ENCODE peak calls at places on chromosome 19, in four cellular contexts. One of them, this sample, is unnamed.

GRCh38 chr19:409515-410242 is 732 bp upstream of the C2CD4C start:
- DNase-seq in HT-29: no peak
- DNase-seq in stimulated activated CD4-positive, alpha-beta T cell treated with anti-CD3 and anti-CD28 coated beads, Interleukin-1b, Interleukin-23, amount 100 ng/mL, for 24 hours: no peak
- DNase-seq in CD4-positive, alpha-beta T cell: no peak
- DNase-seq in this sample: no peak

GRCh38 chr19:34228347-34228746 is 26.0 kb upstream of the GARRE1 start:
- DNase-seq in HT-29: no peak
- DNase-seq in stimulated activated CD4-positive, alpha-beta T cell treated with anti-CD3 and anti-CD28 coated beads, Interleukin-1b, Interleukin-23, amount 100 ng/mL, for 24 hours: no peak
- DNase-seq in CD4-positive, alpha-beta T cell: no peak
- DNase-seq in this sample: no peak

GRCh38 chr19:49073514-49074378 is 1.2 kb upstream of the KCNA7 start:
- DNase-seq in HT-29: peak; percentile 40
- DNase-seq in stimulated activated CD4-positive, alpha-beta T cell treated with anti-CD3 and anti-CD28 coated beads, Interleukin-1b, Interleukin-23, amount 100 ng/mL, for 24 hours: no peak
- DNase-seq in CD4-positive, alpha-beta T cell: no peak
- DNase-seq in this sample: no peak

GRCh38 chr19:51097166-51097736 is 11.0 kb downstream of the CTU1 start:
- DNase-seq in HT-29: peak; percentile 89
- DNase-seq in stimulated activated CD4-positive, alpha-beta T cell treated with anti-CD3 and anti-CD28 coated beads, Interleukin-1b, Interleukin-23, amount 100 ng/mL, for 24 hours: peak; percentile 52
- DNase-seq in CD4-positive, alpha-beta T cell: peak; percentile 54
- DNase-seq in this sample: peak; percentile 83

GRCh38 chr19:15448778-15449619 is 757 bp downstream of the WIZ start:
- DNase-seq in HT-29: no peak
- DNase-seq in stimulated activated CD4-positive, alpha-beta T cell treated with anti-CD3 and anti-CD28 coated beads, Interleukin-1b, Interleukin-23, amount 100 ng/mL, for 24 hours: no peak
- DNase-seq in CD4-positive, alpha-beta T cell: no peak
- DNase-seq in this sample: no peak

GRCh38 chr19:27745978-27746542 is 1466.9 kb downstream of the UQCRFS1 start:
- DNase-seq in HT-29: no peak
- DNase-seq in stimulated activated CD4-positive, alpha-beta T cell treated with anti-CD3 and anti-CD28 coated beads, Interleukin-1b, Interleukin-23, amount 100 ng/mL, for 24 hours: no peak
- DNase-seq in CD4-positive, alpha-beta T cell: no peak
- DNase-seq in this sample: no peak

GRCh38 chr19:2536461-2536860 is 60.5 kb downstream of the GADD45B start:
- DNase-seq in HT-29: no peak
- DNase-seq in stimulated activated CD4-positive, alpha-beta T cell treated with anti-CD3 and anti-CD28 coated beads, Interleukin-1b, Interleukin-23, amount 100 ng/mL, for 24 hours: no peak
- DNase-seq in CD4-positive, alpha-beta T cell: no peak
- DNase-seq in this sample: no peak

GRCh38 chr19:3850320-3850972 is 18.4 kb downstream of the ZFR2 start:
- DNase-seq in HT-29: no peak
- DNase-seq in stimulated activated CD4-positive, alpha-beta T cell treated with anti-CD3 and anti-CD28 coated beads, Interleukin-1b, Interleukin-23, amount 100 ng/mL, for 24 hours: no peak
- DNase-seq in CD4-positive, alpha-beta T cell: no peak
- DNase-seq in this sample: no peak

GRCh38 chr19:4473708-4474503 is 1.8 kb downstream of the HDGFL2 start:
- DNase-seq in HT-29: no peak
- DNase-seq in stimulated activated CD4-positive, alpha-beta T cell treated with anti-CD3 and anti-CD28 coated beads, Interleukin-1b, Interleukin-23, amount 100 ng/mL, for 24 hours: no peak
- DNase-seq in CD4-positive, alpha-beta T cell: no peak
- DNase-seq in this sample: no peak

GRCh38 chr19:4393947-4394590 is 6.3 kb downstream of the SH3GL1 start:
- DNase-seq in HT-29: no peak
- DNase-seq in stimulated activated CD4-positive, alpha-beta T cell treated with anti-CD3 and anti-CD28 coated beads, Interleukin-1b, Interleukin-23, amount 100 ng/mL, for 24 hours: no peak
- DNase-seq in CD4-positive, alpha-beta T cell: no peak
- DNase-seq in this sample: no peak

GRCh38 chr19:12867120-12868099 is 13.8 kb downstream of the DNASE2 start:
- DNase-seq in HT-29: no peak
- DNase-seq in stimulated activated CD4-positive, alpha-beta T cell treated with anti-CD3 and anti-CD28 coated beads, Interleukin-1b, Interleukin-23, amount 100 ng/mL, for 24 hours: peak; percentile 52
- DNase-seq in CD4-positive, alpha-beta T cell: peak; percentile 57
- DNase-seq in this sample: peak; percentile 89

GRCh38 chr19:48630289-48631036 is 6.7 kb downstream of the DBP start:
- DNase-seq in HT-29: peak; percentile 90
- DNase-seq in stimulated activated CD4-positive, alpha-beta T cell treated with anti-CD3 and anti-CD28 coated beads, Interleukin-1b, Interleukin-23, amount 100 ng/mL, for 24 hours: no peak
- DNase-seq in CD4-positive, alpha-beta T cell: no peak
- DNase-seq in this sample: no peak

This sample was measured in mesothelial cell of epicardium.